ENCODE peak calls at places on chromosomes 6 and 20, in seven cellular contexts. S, D, O, H, U, J and K are unnamed samples.

GRCh38 chr6:14720411-14721102 is 525.3 kb upstream of the JARID2 start:
- DNase-seq in S (no peak), D (no peak), O (no peak), H (no peak), U (no peak), J (no peak), K (no peak)

GRCh38 chr20:2751868-2752630 is 48.4 kb downstream of the CPXM1 start:
- DNase-seq in S (no peak), D (no peak), O (no peak), H (no peak), U (peak; percentile 56), J (peak; percentile 31), K (peak; percentile 83)

GRCh38 chr6:6332240-6332639 is 11.8 kb upstream of the F13A1 start:
- DNase-seq in S (no peak), D (no peak), O (no peak), H (no peak), U (no peak), J (no peak), K (no peak)

GRCh38 chr6:116290799-116291198 is 11.1 kb upstream of the TSPYL1 start:
- DNase-seq in S (no peak), D (no peak), O (no peak), H (no peak), U (no peak), J (no peak), K (no peak)

GRCh38 chr6:40410792-40411191 is 176.4 kb downstream of the LRFN2 start:
- DNase-seq in S (no peak), D (no peak), O (no peak), H (no peak), U (no peak), J (no peak), K (no peak)

GRCh38 chr20:44204156-44204831 is 6.3 kb downstream of the OSER1 start:
- DNase-seq in S (no peak), D (peak; percentile 89), O (no peak), H (no peak), U (peak; percentile 69), J (peak; percentile 57), K (no peak)

GRCh38 chr6:106792536-106793236 is 163.3 kb downstream of the QRSL1 start:
- DNase-seq in S (no peak), D (no peak), O (no peak), H (no peak), U (peak; percentile 50), J (no peak), K (no peak)

GRCh38 chr6:170208651-170209353 is 82.1 kb downstream of the DLL1 start:
- DNase-seq in S (peak; percentile 29), D (no peak), O (no peak), H (no peak), U (no peak), J (no peak), K (peak; percentile 51)

GRCh38 chr6:108565893-108566292 is 5.2 kb downstream of the FOXO3 start:
- DNase-seq in S (peak; percentile 62), D (peak; percentile 87), O (no peak), H (no peak), U (peak; percentile 37), J (no peak), K (no peak)

GRCh38 chr20:57698867-57699275 is 10.9 kb downstream of the PMEPA1 start:
- DNase-seq in S (no peak), D (no peak), O (no peak), H (no peak), U (no peak), J (peak; percentile 77), K (no peak)

GRCh38 chr20:2103454-2104153 is 2.0 kb downstream of the STK35 start:
- DNase-seq in S (no peak), D (no peak), O (no peak), H (no peak), U (no peak), J (no peak), K (no peak)

GRCh38 chr6:122389704-122390103 is 9.7 kb upstream of the HSF2 start:
- DNase-seq in S (no peak), D (no peak), O (no peak), H (no peak), U (no peak), J (no peak), K (no peak)

GRCh38 chr6:18022398-18023231 is 35.2 kb upstream of the KIF13A start:
- DNase-seq in S (no peak), D (peak; percentile 51), O (no peak), H (no peak), U (no peak), J (no peak), K (no peak)

GRCh38 chr20:34110025-34111013 is 1.7 kb downstream of the EIF2S2 start:
- DNase-seq in S (no peak), D (peak; percentile 61), O (no peak), H (no peak), U (no peak), J (no peak), K (no peak)

GRCh38 chr20:38583306-38583705 is 2.3 kb downstream of the ADIG start:
- DNase-seq in S (no peak), D (no peak), O (no peak), H (no peak), U (no peak), J (no peak), K (no peak)

GRCh38 chr6:126539022-126539421 is 199.1 kb downstream of the CENPW start:
- DNase-seq in S (no peak), D (peak; percentile 48), O (no peak), H (no peak), U (no peak), J (no peak), K (no peak)

GRCh38 chr6:40743226-40743625 is 156.1 kb upstream of the LRFN2 start:
- DNase-seq in S (no peak), D (no peak), O (no peak), H (no peak), U (no peak), J (no peak), K (no peak)

GRCh38 chr20:47129306-47129705 is 227.2 kb downstream of the ZMYND8 start:
- DNase-seq in S (no peak), D (no peak), O (no peak), H (no peak), U (no peak), J (no peak), K (no peak)

GRCh38 chr20:4813839-4814695 is 92.4 kb downstream of the PRND start:
- DNase-seq in S (no peak), D (no peak), O (no peak), H (no peak), U (peak; percentile 10), J (no peak), K (peak; percentile 88)

GRCh38 chr20:57461726-57462125 is 63.2 kb downstream of the CTCFL start:
- DNase-seq in S (no peak), D (no peak), O (no peak), H (no peak), U (no peak), J (no peak), K (no peak)

GRCh38 chr6:71473908-71474307 is 185.3 kb downstream of the OGFRL1 start:
- DNase-seq in S (no peak), D (peak; percentile 86), O (no peak), H (peak; percentile 66), U (peak; percentile 27), J (peak; percentile 33), K (no peak)

GRCh38 chr6:20191951-20192350 is 20.3 kb downstream of the MBOAT1 start:
- DNase-seq in S (no peak), D (no peak), O (no peak), H (no peak), U (no peak), J (no peak), K (no peak)